ENCODE peak calls at places on chromosomes 13 and 19, in four cellular contexts. F is K562, P is GM12878, J is HepG2. Q is an unnamed sample.

GRCh38 chr13:49443327-49443688 is 556 bp downstream of the CAB39L start:
- DNase-seq in P (no peak), J (peak; percentile 40), F (no peak), Q (no peak)

GRCh38 chr19:31255174-31255862 is 93.9 kb downstream of the TSHZ3 start:
- DNase-seq in J (no peak), F (no peak), P (no peak), Q (no peak)

GRCh38 chr13:23763328-23763727 is 125.9 kb downstream of the MIPEP start:
- DNase-seq in P (no peak), J (no peak), F (no peak), Q (no peak)

GRCh38 chr13:75368167-75368566 is 113.8 kb downstream of the TBC1D4 start:
- DNase-seq in J (no peak), P (no peak), F (no peak), Q (no peak)

GRCh38 chr13:86445584-86446140 is 646.4 kb upstream of the SLITRK6 start:
- DNase-seq in P (no peak), J (no peak), F (no peak), Q (no peak)

GRCh38 chr19:408441-409005 is 424 bp downstream of the C2CD4C start:
- DNase-seq in P (no peak), F (peak; percentile 79), J (no peak), Q (no peak)

GRCh38 chr19:29676586-29676985 is 11.3 kb downstream of the PLEKHF1 start:
- DNase-seq in J (no peak), P (no peak), F (no peak), Q (no peak)

GRCh38 chr19:52946322-52947310 is 16.1 kb downstream of the ZNF816 start:
- DNase-seq in P (no peak), J (no peak), F (peak; percentile 26), Q (peak; percentile 99)

GRCh38 chr19:7529610-7530490 is 5.7 kb upstream of the PNPLA6 start:
- DNase-seq in P (no peak), J (no peak), F (no peak), Q (no peak)

GRCh38 chr13:63680704-63681103 is 2265.1 kb upstream of the PCDH20 start:
- DNase-seq in P (no peak), F (no peak), J (no peak), Q (no peak)

GRCh38 chr13:94232161-94232560 is 247.3 kb downstream of the DCT start:
- DNase-seq in J (no peak), P (no peak), F (no peak), Q (no peak)

GRCh38 chr13:48231080-48231479 is 1.9 kb upstream of the ITM2B start:
- DNase-seq in P (no peak), F (no peak), J (no peak), Q (no peak)

GRCh38 chr13:27578121-27579030 is 42.0 kb downstream of the LNX2 start:
- DNase-seq in J (no peak), F (no peak), P (no peak), Q (no peak)

DNA sequence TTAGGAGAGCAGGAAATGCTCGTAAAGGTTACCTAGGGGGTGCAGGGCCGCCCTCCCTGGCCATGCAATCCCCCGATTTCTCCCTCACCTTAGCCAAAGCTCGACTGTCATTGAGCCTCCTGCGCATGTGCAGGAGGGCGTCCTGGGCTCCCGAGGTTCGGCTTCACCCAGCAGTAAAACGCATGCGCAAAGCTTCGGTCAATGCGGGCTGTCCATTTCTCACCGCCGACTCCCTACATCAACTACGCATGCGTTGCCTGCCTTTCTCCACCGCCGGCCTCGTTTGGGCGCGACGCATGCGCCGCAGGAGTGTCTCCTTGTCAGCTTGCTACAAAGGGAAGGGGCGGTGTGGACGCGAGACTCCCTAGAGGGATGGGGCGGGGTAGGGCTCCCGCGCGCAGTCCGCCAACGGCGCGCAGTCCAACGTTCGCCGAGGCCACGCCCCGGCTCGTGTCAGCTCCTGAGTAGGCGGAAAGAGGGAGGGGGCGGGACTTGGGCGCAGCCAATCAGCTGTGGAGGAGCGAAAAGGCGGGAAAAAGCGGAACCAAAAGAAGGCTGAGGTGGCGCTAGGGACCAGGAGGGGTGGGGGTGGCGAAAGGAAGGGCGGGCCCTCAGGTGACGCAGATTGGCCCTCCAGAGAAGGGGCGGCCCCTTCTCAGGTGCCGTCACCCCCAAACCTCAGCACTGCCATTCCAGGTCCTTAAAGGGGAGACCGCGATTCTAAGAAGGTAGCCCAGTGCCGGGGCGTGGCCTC is at the start of the genes SYNGR4 and TMEM143:
- DNase-seq in J (peak; percentile 99), P (peak; percentile 99), F (peak; percentile 98), Q (peak; percentile 99)
- TF ChIP-seq NR2C2 in J (peak; percentile 2), P (no peak), F (peak; percentile 95), Q (no peak)

GRCh38 chr13:51997641-51998330 is 13.5 kb downstream of the ATP7B start:
- DNase-seq in P (no peak), J (peak; percentile 90), F (no peak), Q (peak; percentile 34)
- TF ChIP-seq NR2C2 in P (no peak), J (no peak), F (no peak), Q (no peak)

DNA sequence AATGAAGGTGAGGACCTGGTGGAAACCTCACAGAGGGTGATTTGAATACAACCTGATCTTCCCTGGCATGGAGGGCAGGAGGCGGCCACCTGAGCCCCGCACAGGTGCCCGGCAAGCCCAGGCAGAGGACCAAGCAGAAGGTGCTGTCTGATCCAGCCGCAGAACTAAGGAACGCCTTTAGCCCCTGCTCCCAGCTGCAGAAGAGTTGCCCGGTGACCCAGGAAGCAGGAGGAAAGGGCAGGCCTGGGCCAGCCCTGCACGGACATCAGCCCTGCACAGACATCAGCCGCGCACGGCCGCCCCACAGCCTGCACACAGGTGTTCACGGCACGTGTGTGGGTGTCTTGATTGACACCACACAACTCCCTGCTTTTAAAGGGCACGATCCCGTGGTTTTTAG is 43.1 kb downstream of the RASA3 start:
- DNase-seq in J (no peak), F (no peak), P (no peak), Q (peak; percentile 11)
- TF ChIP-seq NR2C2 in J (no peak), F (no peak), P (no peak), Q (no peak)

DNA sequence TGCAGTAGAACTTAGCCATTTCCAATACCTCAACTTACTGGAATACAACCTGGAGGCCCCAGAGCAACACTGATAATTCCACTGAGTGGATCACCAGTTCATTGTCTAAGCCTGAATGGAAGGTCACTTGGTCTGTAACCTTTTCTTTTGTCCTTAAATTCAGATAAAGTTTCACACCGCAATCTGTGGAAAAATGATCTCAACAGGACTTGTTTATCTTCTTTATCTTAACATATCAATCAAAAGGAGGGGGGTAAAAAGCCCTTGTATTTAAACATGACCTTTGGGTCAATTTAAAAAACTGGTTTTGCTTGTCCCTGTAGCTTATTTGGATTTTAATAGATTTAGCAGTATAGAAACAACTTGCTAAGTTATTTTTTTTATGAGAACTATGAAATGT is 21.6 kb downstream of the SAE1 start:
- DNase-seq in J (no peak), F (no peak), P (no peak), Q (no peak)
- TF ChIP-seq NR2C2 in J (no peak), F (no peak), P (no peak), Q (no peak)

GRCh38 chr19:39237200-39238184 is 7.3 kb downstream of the IFNL3 start:
- DNase-seq in P (peak; percentile 45), J (peak; percentile 45), F (peak; percentile 73), Q (peak; percentile 44)

GRCh38 chr19:39238209-39238608 is 6.6 kb downstream of the IFNL3 start:
- DNase-seq in P (no peak), F (no peak), J (no peak), Q (no peak)

GRCh38 chr19:39236527-39236926 is 8.3 kb downstream of the IFNL3 start:
- DNase-seq in P (no peak), F (no peak), J (no peak), Q (no peak)

GRCh38 chr19:39240421-39240820 is 4.4 kb downstream of the IFNL3 start:
- DNase-seq in J (no peak), F (no peak), P (no peak), Q (no peak)

GRCh38 chr19:39238944-39239343 is 5.9 kb downstream of the IFNL3 start:
- DNase-seq in J (no peak), F (no peak), P (no peak), Q (no peak)
- TF ChIP-seq NR2C2 in J (no peak), F (no peak), P (no peak), Q (no peak)

DNA sequence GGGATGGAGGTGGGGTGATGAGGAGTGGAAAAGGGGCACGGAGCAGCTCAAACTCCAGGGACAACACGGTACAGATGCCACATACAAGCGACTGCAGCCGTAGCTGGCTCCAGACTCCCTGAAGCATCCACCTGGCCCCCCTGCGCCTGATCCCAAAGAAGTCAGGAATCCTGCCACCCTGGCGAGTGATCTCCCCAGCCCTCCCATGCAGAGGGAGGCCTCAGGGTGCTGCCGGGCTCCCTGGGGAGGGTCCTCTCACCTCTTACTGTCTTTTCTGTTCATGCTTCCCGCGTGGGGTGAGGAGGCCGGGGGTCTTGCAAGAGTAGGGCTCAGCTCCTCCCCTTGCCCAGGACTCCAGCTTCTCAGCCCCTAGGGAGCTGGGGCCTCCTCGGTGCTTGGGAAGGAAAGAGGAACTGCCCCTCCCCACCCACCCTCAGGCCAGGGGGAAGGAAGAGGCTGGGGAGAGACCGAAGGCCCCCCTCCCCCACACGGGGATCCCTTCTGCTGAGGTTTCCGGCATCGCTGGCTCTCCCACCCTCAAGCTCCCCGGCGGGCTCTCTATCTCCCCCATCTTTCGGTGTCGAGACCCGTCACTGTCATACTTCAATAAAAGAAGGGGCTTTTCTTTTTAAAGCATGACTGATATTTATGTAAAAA is at the start of gene RASGRP4:
- DNase-seq in F (peak; percentile 76), J (no peak), P (no peak), Q (peak; percentile 45)
- TF ChIP-seq NR2C2 in F (no peak), J (no peak), P (no peak), Q (no peak)

GRCh38 chr13:45718992-45719391 is 16.9 kb downstream of the CBY2 start:
- DNase-seq in J (no peak), F (no peak), P (no peak), Q (no peak)
- TF ChIP-seq NR2C2 in J (no peak), F (no peak), P (no peak), Q (no peak)

Q was measured in WTC11.